ENCODE peak calls at places on chromosome 17, in nine cellular contexts. M is ascending aorta, J is bronchial epithelial cell, S is PC-9, G is tibial nerve, I is MM.1S, R is heart right ventricle, K is psoas muscle, Y is left lung. A is an unnamed sample. For H3K27me3, the result is how much of the 10 kb centered on the place peaks cover.

GRCh38 chr17:64213995-64214507 is 49.0 kb downstream of the TEX2 start:
- DNase-seq in M (no peak), J (no peak), S (no peak), G (no peak), I (no peak), R (no peak), K (no peak), Y (no peak), A (no peak)

GRCh38 chr17:14197582-14197981 is 39.1 kb downstream of the CDRT15 start:
- DNase-seq in M (no peak), J (no peak), S (no peak), G (no peak), I (no peak), R (no peak), K (no peak), Y (no peak), A (no peak)

GRCh38 chr17:6506679-6507231 is 49.6 kb downstream of the PITPNM3 start:
- DNase-seq in M (no peak), J (peak), S (peak), G (no peak), I (no peak), R (no peak), K (no peak), Y (peak), A (no peak)

GRCh38 chr17:79809530-79810137 is 12.8 kb upstream of the CBX8 start:
- DNase-seq in M (no peak), J (no peak), S (no peak), G (no peak), I (no peak), R (no peak), K (no peak), Y (no peak), A (peak)

GRCh38 chr17:34988644-34989043 is 8.3 kb downstream of the LIG3 start:
- DNase-seq in M (no peak), J (no peak), S (no peak), G (no peak), I (no peak), R (no peak), K (no peak), Y (no peak), A (no peak)

GRCh38 chr17:29796652-29797051 is 133.4 kb downstream of the SSH2 start:
- DNase-seq in M (no peak), J (no peak), S (no peak), G (no peak), I (no peak), R (no peak), K (no peak), Y (no peak), A (no peak)

GRCh38 chr17:15409721-15410247 is 57.6 kb downstream of the CDRT4 start:
- DNase-seq in M (peak), J (peak), S (no peak), G (peak), I (no peak), R (peak), K (peak), Y (no peak), A (no peak)

GRCh38 chr17:75679706-75680201 is 12.6 kb downstream of the SAP30BP start:
- DNase-seq in M (no peak), J (peak), S (peak), G (peak), I (no peak), R (no peak), K (no peak), Y (peak), A (no peak)

GRCh38 chr17:81329927-81330883 is 35.1 kb upstream of the SLC38A10 start:
- DNase-seq in M (no peak), J (peak), S (peak), G (no peak), I (no peak), R (no peak), K (no peak), Y (no peak), A (no peak)

GRCh38 chr17:40307691-40308289 is 1.2 kb upstream of the RARA start:
- DNase-seq in M (peak), J (no peak), S (no peak), G (no peak), I (no peak), R (no peak), K (no peak), Y (peak), A (no peak)

GRCh38 chr17:68198931-68199836 is 48.7 kb upstream of the AMZ2 start:
- DNase-seq in M (no peak), J (no peak), S (no peak), G (no peak), I (no peak), R (no peak), K (peak), Y (no peak), A (no peak)

GRCh38 chr17:41836550-41837196 is 641 bp upstream of the NT5C3B start:
- DNase-seq in M (no peak), J (no peak), S (no peak), G (no peak), I (no peak), R (no peak), K (no peak), Y (no peak), A (no peak)

GRCh38 chr17:80263253-80264047 is 2.8 kb downstream of the RNF213 start:
- DNase-seq in M (peak), J (peak), S (no peak), G (peak), I (peak), R (peak), K (peak), Y (peak), A (peak)

GRCh38 chr17:38426441-38426840 is 1.8 kb upstream of the ARHGAP23 start:
- DNase-seq in M (no peak), J (no peak), S (no peak), G (no peak), I (no peak), R (no peak), K (no peak), Y (no peak), A (no peak)
- TF ChIP-seq CTCF in M (no peak), J (no peak), S (no peak), G (no peak), I (no peak), R (no peak), K (no peak), Y (no peak), A (no peak)

DNA sequence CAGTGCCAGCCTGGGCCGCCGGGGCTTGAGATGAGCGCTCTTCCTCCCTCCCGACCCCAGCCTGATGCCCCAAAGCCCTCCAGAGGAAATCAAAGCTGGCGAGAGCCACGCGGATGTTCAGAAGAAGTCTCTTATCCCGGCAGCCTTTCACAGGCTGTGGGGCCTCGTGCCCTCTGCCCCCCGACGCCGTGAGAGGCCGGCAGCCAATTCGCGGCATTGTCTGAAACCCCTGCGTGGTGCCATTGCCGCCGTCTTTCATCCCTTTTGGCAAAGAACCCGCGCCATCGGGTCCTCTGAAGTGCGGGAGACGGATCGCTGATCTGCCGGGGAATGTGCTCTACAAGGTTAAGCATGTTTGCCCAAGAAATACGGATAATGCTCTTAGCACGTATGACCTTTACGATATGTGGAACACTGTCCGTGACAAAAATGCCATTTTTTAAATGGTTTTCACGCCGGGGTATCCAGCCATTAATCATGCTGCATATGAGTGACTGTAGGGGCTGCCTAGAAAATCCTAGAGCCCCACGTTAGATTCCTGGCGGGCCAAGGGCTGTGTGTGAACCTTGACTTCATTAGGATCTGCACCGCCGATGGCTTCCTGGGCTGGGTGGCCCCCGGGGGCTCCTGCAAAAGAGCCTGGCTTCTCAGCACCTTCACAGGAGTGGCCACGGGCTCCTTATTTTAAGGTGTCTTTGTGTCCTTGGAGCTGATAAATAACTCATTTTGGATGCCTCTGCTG is 165.2 kb upstream of the TNRC6C start:
- DNase-seq in M (no peak), J (no peak), S (no peak), G (no peak), I (no peak), R (no peak), K (no peak), Y (no peak), A (no peak)
- H3K27me3 ChIP-seq in M (under half), J (under half), S (half or more), G (under half), I (half or more), R (under half), K (under half), Y (under half), A (under half)

DNA sequence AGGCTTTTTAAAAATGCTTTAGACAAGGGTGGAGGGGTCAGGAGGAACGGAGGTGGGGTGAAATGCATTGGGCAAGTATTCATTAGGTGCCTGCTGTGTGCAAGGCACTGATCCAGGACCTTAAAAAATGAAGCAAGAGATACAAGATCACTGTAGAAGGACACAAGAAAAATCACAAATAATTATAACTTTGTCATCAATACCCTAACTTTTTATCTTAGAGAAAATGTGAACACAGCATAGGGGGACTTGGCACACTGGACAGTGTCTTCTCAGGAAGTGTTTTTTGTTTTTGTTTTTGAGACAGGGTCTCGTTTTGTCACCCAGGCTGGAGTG is 7.0 kb downstream of the EPOP start:
- DNase-seq in M (no peak), J (no peak), S (no peak), G (no peak), I (no peak), R (no peak), K (no peak), Y (no peak), A (no peak)
- TF ChIP-seq CTCF in M (no peak), J (no peak), S (peak), G (no peak), I (no peak), R (no peak), K (no peak), Y (peak), A (no peak)

DNA sequence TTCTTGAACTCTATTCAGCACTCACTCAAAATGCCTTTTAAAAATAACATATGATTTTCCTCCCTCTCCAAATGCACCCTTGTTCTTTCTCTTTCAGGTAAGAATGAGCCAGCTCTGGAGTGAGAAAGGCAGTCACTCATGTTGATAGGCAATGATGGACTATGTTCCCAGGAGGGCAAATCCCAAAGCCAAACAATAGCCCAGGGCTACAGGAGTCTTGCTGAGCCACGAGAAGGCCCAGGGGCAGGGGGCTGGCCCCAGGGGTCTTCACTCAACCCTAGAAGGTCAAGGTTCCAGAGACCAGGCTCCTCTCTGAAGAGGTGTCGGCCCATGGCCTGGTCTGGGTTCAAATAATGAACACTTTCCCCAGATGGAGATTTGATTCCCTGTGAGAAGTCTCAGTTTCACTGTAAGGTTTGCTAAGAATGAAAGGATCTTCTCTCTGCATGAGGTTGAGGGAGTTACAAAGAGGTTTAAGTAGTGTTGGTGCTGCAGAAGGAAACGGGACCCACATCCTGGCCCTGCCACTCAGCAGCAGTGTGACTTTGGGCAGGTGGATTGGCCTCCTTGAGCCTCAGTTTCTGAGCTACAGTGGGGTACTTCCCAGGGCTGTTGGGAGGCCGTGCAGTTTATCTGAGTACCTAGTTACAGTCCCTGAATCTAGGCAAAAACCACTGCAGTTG is 49.0 kb downstream of the RTN4RL1 start:
- DNase-seq in M (no peak), J (no peak), S (no peak), G (no peak), I (no peak), R (no peak), K (no peak), Y (no peak), A (no peak)
- H3K27me3 ChIP-seq in M (under half), J (under half), S (under half), G (under half), I (half or more), R (under half), K (under half), Y (under half), A (under half)

DNA sequence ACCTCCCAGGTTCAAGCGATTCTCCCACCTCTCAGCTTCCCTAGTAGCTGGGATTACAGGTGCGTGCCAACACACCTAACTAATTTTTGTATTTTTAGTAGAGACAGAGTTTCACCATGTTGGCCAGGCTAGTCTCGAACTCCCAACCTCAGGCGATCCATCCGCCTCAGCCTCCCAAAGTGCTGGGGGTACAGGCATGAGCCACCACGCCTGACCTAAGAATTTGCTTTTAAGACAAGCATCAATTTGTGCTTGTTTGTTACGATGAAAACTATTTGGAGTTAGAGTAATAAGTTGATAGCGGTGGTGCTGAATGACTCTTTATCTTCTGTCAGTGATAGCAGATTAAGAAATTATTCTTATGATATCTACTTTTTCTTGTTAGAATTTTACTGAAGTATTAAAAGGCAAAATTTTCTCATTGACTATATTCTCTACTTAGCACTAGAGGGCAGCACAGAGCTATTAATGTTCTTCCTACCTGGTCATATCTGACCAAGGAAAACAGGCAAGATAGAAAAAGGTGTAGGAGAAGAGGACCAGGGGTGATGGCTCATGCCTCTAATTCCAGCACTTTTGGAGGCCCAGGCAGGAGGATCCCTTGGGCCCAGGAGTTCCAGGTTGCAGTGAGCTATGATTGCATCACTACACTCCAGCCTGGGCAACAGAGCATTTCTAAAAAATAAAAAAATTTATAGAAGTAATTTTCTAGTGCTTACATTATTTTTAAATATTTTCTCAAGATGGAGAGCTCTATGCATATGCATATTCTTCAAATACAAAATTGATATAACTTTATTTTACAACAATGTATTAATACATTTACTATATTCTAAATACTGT is 24.5 kb downstream of the STXBP4 start:
- DNase-seq in M (no peak), J (peak), S (peak), G (no peak), I (peak), R (no peak), K (no peak), Y (no peak), A (no peak)
- TF ChIP-seq CTCF in M (peak), J (peak), S (peak), G (peak), I (peak), R (peak), K (peak), Y (peak), A (peak)

GRCh38 chr17:45905812-45906211 is 11.5 kb downstream of the MAPT start:
- DNase-seq in M (no peak), J (no peak), S (no peak), G (no peak), I (no peak), R (no peak), K (no peak), Y (no peak), A (no peak)
- H3K27me3 ChIP-seq in M (under half), J (under half), S (half or more), G (under half), I (under half), R (under half), K (under half), Y (under half), A (under half)